ENCODE peak calls at places on chromosomes 2 and 18, in seven cellular contexts. T is uterus, A is astrocyte of the cerebellum, V is IMR-90, D is cardiac fibroblast, P is choroid plexus epithelial cell, N is neural progenitor cell. U is an unnamed sample.

GRCh38 chr2:234137400-234138014 is 87.0 kb downstream of the SPP2 start:
- DNase-seq in T (no peak), A (peak), V (peak), D (peak), P (peak), N (no peak), U (peak)

GRCh38 chr2:232255033-232255432 is 123.5 kb upstream of the ALPP start:
- DNase-seq in T (no peak), A (no peak), V (no peak), D (no peak), P (no peak), N (no peak), U (no peak)

GRCh38 chr2:138213624-138214023 is 249.4 kb downstream of the HNMT start:
- DNase-seq in T (no peak), A (no peak), V (no peak), D (no peak), P (no peak), N (no peak), U (no peak)

GRCh38 chr2:29561241-29562027 is 360.0 kb downstream of the ALK start:
- DNase-seq in T (no peak), A (no peak), V (no peak), D (no peak), P (no peak), N (no peak), U (peak)

GRCh38 chr2:222372993-222373392 is 51.4 kb upstream of the SGPP2 start:
- DNase-seq in T (no peak), A (no peak), V (no peak), D (no peak), P (no peak), N (no peak), U (no peak)

GRCh38 chr18:80147037-80147417 is 38.0 kb downstream of the ADNP2 start:
- DNase-seq in T (no peak), A (no peak), V (no peak), D (peak), P (no peak), N (no peak), U (peak)

GRCh38 chr2:72971036-72971435 is 53.7 kb downstream of the EMX1 start:
- DNase-seq in T (no peak), A (no peak), V (no peak), D (no peak), P (no peak), N (no peak), U (no peak)

GRCh38 chr2:234932591-234933168 is 19.1 kb upstream of the SH3BP4 start:
- DNase-seq in T (no peak), A (no peak), V (no peak), D (no peak), P (no peak), N (peak), U (no peak)

GRCh38 chr2:1675633-1676032 is 68.7 kb downstream of the PXDN start:
- DNase-seq in T (peak), A (peak), V (peak), D (peak), P (peak), N (peak), U (peak)

GRCh38 chr2:3642521-3643215 is 15.3 kb upstream of the ALLC start:
- DNase-seq in T (no peak), A (no peak), V (no peak), D (no peak), P (no peak), N (no peak), U (no peak)

DNA sequence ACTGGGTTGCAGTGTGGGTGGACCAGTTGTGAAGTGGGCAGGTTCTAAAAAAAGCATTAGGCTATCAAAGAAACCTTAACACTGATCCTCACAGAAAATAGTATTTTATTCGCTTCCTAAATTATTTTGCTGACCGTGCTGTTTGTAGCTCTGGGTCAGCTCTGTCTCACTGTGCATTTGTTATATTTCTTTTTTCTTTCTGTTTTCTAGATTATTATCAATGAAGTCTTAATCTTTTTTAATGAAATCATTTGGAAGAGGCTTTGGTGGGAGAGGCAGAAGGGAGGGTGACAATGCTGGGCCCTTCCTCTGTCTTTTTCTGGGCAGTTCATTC is 213.6 kb downstream of the PTGR3 start:
- DNase-seq in T (no peak), A (no peak), V (no peak), D (no peak), P (no peak), N (no peak), U (no peak)
- H3K4me3 ChIP-seq in T (no peak), A (no peak), V (no peak), D (no peak), P (no peak), N (no peak), U (no peak)

DNA sequence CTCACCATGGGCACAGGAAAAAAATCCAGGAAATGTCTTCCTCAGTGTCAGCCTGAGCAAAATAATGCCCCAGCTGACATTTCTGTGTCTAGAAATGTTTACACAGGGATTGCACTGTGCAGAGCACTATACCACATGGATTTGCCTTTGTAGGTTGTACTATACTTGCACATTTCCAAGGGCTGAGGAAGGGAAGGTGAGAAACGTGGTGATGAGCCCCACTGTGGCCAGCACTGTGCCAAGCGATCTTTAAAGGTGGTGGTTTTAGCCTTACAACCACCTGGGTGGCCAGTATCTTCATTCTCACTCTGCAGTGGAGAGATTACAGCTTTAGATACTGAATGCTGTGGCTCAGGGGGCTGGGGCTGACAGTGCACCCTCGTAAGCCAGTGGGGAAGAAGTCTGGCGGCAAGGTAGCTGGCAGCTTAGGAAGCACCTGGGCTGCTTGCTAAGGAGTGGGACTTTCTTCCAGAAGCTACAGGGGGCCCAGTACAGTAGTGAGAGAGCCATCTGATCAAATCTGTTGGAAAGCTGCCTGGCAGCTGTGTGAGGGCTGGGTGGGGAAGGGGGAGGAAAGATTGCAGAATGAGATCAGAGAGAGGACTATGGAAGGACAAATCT is 81.4 kb upstream of the MSH2 start:
- DNase-seq in T (no peak), A (no peak), V (peak), D (no peak), P (peak), N (no peak), U (no peak)
- TF ChIP-seq CTCF in T (no peak), A (no peak), V (no peak), D (no peak), P (peak), N (no peak), U (no peak)

GRCh38 chr18:24011095-24011917 is 3.2 kb upstream of the TTC39C start:
- DNase-seq in T (no peak), A (no peak), V (no peak), D (no peak), P (no peak), N (peak), U (no peak)

GRCh38 chr18:24010673-24011072 is 3.9 kb upstream of the TTC39C start:
- DNase-seq in T (no peak), A (no peak), V (no peak), D (no peak), P (no peak), N (no peak), U (no peak)

GRCh38 chr18:24006731-24007308 is 7.7 kb upstream of the TTC39C start:
- DNase-seq in T (no peak), A (no peak), V (peak), D (peak), P (no peak), N (no peak), U (no peak)

GRCh38 chr18:24009246-24009645 is 5.3 kb upstream of the TTC39C start:
- DNase-seq in T (no peak), A (no peak), V (no peak), D (no peak), P (no peak), N (no peak), U (no peak)

GRCh38 chr18:24009651-24010333 is 4.8 kb upstream of the TTC39C start:
- DNase-seq in T (no peak), A (no peak), V (no peak), D (no peak), P (no peak), N (no peak), U (no peak)
- H3K4me3 ChIP-seq in T (no peak), A (no peak), V (no peak), D (no peak), P (no peak), N (no peak), U (no peak)

GRCh38 chr18:58541789-58542425 is 87.0 kb downstream of the ALPK2 start:
- DNase-seq in T (no peak), A (peak), V (peak), D (peak), P (peak), N (no peak), U (peak)

GRCh38 chr18:58542426-58543159 is 86.3 kb downstream of the ALPK2 start:
- DNase-seq in T (no peak), A (no peak), V (no peak), D (no peak), P (no peak), N (no peak), U (no peak)

GRCh38 chr18:58539659-58540380 is 89.1 kb downstream of the ALPK2 start:
- DNase-seq in T (no peak), A (no peak), V (no peak), D (no peak), P (no peak), N (no peak), U (no peak)

GRCh38 chr18:58540381-58540943 is 88.4 kb downstream of the ALPK2 start:
- DNase-seq in T (no peak), A (no peak), V (no peak), D (no peak), P (no peak), N (no peak), U (no peak)

GRCh38 chr18:58541137-58541788 is 87.6 kb downstream of the ALPK2 start:
- DNase-seq in T (no peak), A (no peak), V (peak), D (peak), P (peak), N (peak), U (no peak)
- TF ChIP-seq CTCF in T (no peak), A (no peak), V (peak), D (peak), P (peak), N (peak), U (no peak)

DNA sequence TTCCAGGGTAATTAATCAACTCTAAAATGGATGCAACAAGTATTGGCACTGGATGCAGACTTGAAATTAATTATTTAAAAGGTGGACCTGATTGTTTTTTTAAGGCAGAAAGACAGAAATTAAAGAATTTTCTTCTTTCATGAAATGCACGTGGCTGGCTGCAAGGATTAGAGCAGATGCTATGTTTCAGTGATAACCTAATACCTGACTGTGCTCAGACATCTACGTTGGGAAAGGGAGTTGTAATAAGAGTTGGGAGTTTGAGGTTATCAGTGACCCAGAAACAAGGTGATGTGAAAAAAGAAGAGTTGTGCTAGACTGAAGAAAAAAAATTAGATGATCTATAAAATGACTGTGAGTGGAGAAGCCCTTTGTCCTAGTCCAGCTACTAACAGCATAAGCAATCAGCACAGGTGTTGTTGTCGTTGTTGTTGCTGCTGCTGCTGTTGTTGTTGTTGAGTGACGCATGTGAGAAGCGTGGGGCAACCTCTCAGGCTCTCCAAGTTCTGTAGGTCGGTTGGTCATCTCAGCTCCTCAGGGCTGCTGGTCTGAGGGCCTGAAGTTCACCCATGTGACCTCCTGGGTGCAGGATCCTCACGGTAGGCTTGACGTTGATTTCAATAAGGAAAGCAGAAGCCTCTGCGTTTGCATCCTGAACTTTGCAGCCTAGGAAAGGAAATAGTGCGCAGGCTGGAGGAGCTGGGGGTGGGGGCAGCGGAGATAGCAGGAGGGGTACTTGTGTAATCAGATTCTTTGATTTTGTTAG is 7.6 kb downstream of the POU3F3 start:
- DNase-seq in T (no peak), A (no peak), V (no peak), D (no peak), P (no peak), N (peak), U (no peak)
- H3K4me3 ChIP-seq in T (no peak), A (peak), V (no peak), D (no peak), P (no peak), N (peak), U (no peak)

GRCh38 chr18:48711651-48712486 is 173.0 kb downstream of the CTIF start:
- DNase-seq in T (peak), A (peak), V (peak), D (peak), P (peak), N (peak), U (peak)
- TF ChIP-seq CTCF in T (peak), A (peak), V (peak), D (peak), P (peak), N (peak), U (peak)

GRCh38 chr2:134985061-134985460 is 62.2 kb downstream of the MAP3K19 start:
- DNase-seq in T (no peak), A (no peak), V (no peak), D (no peak), P (no peak), N (no peak), U (no peak)

DNA sequence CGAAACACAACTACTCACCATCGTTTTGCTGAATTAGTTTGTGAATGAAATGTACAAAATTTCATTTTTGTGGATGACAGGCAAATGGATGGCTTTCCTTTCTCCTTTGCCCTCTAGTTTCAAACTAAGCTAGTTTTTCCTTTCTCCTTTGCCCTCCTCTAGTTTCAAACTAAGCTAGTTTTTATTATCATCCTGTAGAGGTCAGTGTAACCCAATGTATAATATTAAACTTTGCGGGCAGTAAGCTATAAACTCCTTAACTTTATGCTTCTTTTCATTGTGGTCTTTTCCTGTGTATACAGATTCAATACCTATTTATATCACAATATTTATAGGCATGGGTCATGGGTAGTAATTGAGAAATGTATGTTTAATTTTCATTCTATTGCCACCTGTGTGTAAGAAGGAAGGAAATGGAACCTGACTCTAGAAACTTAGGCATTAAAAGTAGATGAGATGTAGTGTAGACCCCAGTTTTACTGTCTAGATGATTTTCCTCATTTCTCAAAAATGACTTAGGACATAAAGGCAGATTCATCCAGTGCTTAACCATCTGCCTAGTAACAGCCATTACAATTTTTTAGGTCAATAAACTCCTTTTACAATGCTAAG is 58.1 kb downstream of the MAP3K19 start:
- DNase-seq in T (no peak), A (peak), V (peak), D (peak), P (peak), N (peak), U (peak)
- H3K4me3 ChIP-seq in T (no peak), A (no peak), V (no peak), D (no peak), P (no peak), N (no peak), U (no peak)

DNA sequence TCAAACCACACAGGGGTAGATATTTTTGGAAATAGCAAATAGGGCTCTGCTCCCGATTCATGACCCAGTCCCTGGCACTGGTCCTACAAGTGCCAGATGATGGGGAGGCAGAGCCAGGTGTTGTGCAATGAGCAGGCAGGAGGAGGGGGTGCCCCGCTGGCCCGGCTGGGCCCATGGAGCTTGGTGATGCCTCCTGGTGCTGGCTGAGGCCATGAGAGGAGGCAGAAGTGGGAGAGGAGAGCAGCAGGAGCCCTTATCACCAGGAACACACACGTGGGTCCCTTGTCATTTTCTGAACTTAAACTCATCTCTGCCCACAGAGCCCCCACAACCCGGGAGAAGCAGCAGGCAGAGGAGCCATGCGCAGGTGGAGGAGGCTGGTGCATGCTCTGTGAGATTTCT is 90.5 kb upstream of the MAPK4 start:
- DNase-seq in T (no peak), A (no peak), V (no peak), D (no peak), P (no peak), N (no peak), U (no peak)
- TF ChIP-seq CTCF in T (no peak), A (no peak), V (no peak), D (no peak), P (no peak), N (no peak), U (no peak)